ENCODE peak calls at places on chromosome 14, in eight cellular contexts. Q is HEK293T; L is adrenal gland; D is M059J; Y is nucleus accumbens; M is activated CD4-positive, alpha-beta T cell treated with anti-CD3 and anti-CD28 coated beads, Interleukin-2, amount 10 ng/mL, durations not matched to agents 7 days and 5 days; R is activated CD4-positive, CD25-positive, alpha-beta regulatory T cell treated with anti-CD3 and anti-CD28 coated beads, Interleukin-2, amount 50 U/mL, for 72 hours; X is pulmonary artery endothelial cell. E is an unnamed sample.

GRCh38 chr14:63276492-63277342 is 42.0 kb downstream of the GPHB5 start:
- DNase-seq in M (peak), Q (peak), L (no peak), X (no peak), D (peak), R (no peak), Y (no peak), E (no peak)

GRCh38 chr14:24992624-24993360 is 57.2 kb downstream of the STXBP6 start:
- DNase-seq in Y (no peak), X (no peak), R (no peak), D (no peak), Q (no peak), L (no peak), M (no peak), E (no peak)

GRCh38 chr14:35883677-35884293 is 57.6 kb downstream of the BRMS1L start:
- DNase-seq in X (no peak), Q (peak), M (peak), L (no peak), R (no peak), Y (peak), D (peak), E (no peak)

GRCh38 chr14:66117600-66117999 is 368.6 kb upstream of the CCDC196 start:
- DNase-seq in L (no peak), X (peak), Q (no peak), M (no peak), R (no peak), Y (no peak), D (peak), E (no peak)

GRCh38 chr14:75229923-75230792 is 48.5 kb upstream of the FOS start:
- DNase-seq in Y (peak), X (no peak), D (peak), L (no peak), M (peak), Q (peak), R (peak), E (no peak)

GRCh38 chr14:34676516-34677211 is 37.7 kb downstream of the CFL2 start:
- DNase-seq in M (no peak), R (no peak), Q (no peak), D (no peak), Y (no peak), L (no peak), X (no peak), E (no peak)

GRCh38 chr14:101665478-101666078 is 95.9 kb upstream of the PPP2R5C start:
- DNase-seq in Q (peak), L (no peak), R (no peak), D (peak), M (peak), Y (peak), X (no peak), E (peak)

GRCh38 chr14:76919811-76920571 is 93.8 kb downstream of the LRRC74A start:
- DNase-seq in M (peak), X (peak), D (peak), Q (no peak), L (peak), Y (peak), R (no peak), E (no peak)

GRCh38 chr14:96069421-96069820 is 30.3 kb downstream of the C14orf132 start:
- DNase-seq in X (no peak), Y (no peak), L (no peak), R (no peak), Q (no peak), M (no peak), D (no peak), E (no peak)

GRCh38 chr14:25607095-25607657 is 557.2 kb upstream of the STXBP6 start:
- DNase-seq in R (no peak), M (no peak), Y (no peak), X (no peak), Q (no peak), L (no peak), D (no peak), E (no peak)

GRCh38 chr14:50530358-50530757 is 2.0 kb downstream of the MAP4K5 start:
- DNase-seq in L (no peak), Y (no peak), Q (no peak), R (no peak), X (no peak), D (peak), M (no peak), E (no peak)

GRCh38 chr14:100587763-100588411 is 670 bp upstream of the BEGAIN start:
- DNase-seq in Q (no peak), L (no peak), R (peak), Y (no peak), M (no peak), X (no peak), D (no peak), E (no peak)

GRCh38 chr14:29236848-29237247 is 470.3 kb downstream of the FOXG1 start:
- DNase-seq in Y (no peak), Q (no peak), L (no peak), R (no peak), X (peak), M (no peak), D (peak), E (no peak)

E was measured in GF-D8.